ENCODE peak calls at places on chromosomes 12 and 14, in seven cellular contexts. V, W, A, D, K, L and M are unnamed samples.

GRCh38 chr12:105393586-105393985 is 63.1 kb downstream of the C12orf75 start:
- DNase-seq in L (no peak), W (no peak), A (no peak), V (peak), D (no peak), K (no peak), M (no peak)

GRCh38 chr12:15722951-15723350 is 66.2 kb downstream of the EPS8 start:
- DNase-seq in W (no peak), K (no peak), L (no peak), D (no peak), V (no peak), A (no peak), M (no peak)

GRCh38 chr14:24343795-24344660 is 4.2 kb upstream of the RIPK3 start:
- DNase-seq in A (no peak), V (no peak), K (no peak), W (no peak), D (no peak), L (no peak), M (no peak)

GRCh38 chr14:70873627-70874026 is 33.6 kb upstream of the PCNX1 start:
- DNase-seq in A (no peak), W (no peak), L (no peak), V (no peak), D (no peak), K (no peak), M (no peak)

GRCh38 chr12:4228122-4228580 is 45.4 kb upstream of the CCND2 start:
- DNase-seq in W (no peak), V (no peak), K (no peak), L (no peak), A (no peak), D (no peak), M (no peak)

GRCh38 chr14:71749613-71750238 is 182.5 kb upstream of the RGS6 start:
- DNase-seq in W (no peak), V (no peak), L (no peak), K (no peak), A (no peak), D (no peak), M (no peak)

GRCh38 chr14:33800735-33801163 is 150.1 kb downstream of the EGLN3 start:
- DNase-seq in L (no peak), W (no peak), D (no peak), K (no peak), A (no peak), V (no peak), M (no peak)

GRCh38 chr12:64098709-64099354 is 123.3 kb downstream of the KICS2 start:
- DNase-seq in A (no peak), K (no peak), W (no peak), V (peak), D (peak), L (no peak), M (peak)

GRCh38 chr12:129296636-129297035 is 443.4 kb downstream of the GLT1D1 start:
- DNase-seq in L (no peak), V (no peak), D (no peak), K (no peak), A (no peak), W (no peak), M (no peak)

GRCh38 chr12:92973614-92974013 is 44.5 kb upstream of the EEA1 start:
- DNase-seq in K (no peak), V (peak), W (peak), D (no peak), L (no peak), A (no peak), M (no peak)

GRCh38 chr12:63351370-63351769 is 200.4 kb upstream of the AVPR1A start:
- DNase-seq in K (no peak), V (no peak), L (no peak), A (no peak), D (no peak), W (no peak), M (no peak)

GRCh38 chr14:80110721-80111120 is 100.6 kb downstream of the DIO2 start:
- DNase-seq in D (no peak), W (no peak), A (no peak), K (no peak), L (no peak), V (no peak), M (no peak)

GRCh38 chr14:25006961-25007795 is 42.8 kb downstream of the STXBP6 start:
- DNase-seq in W (peak), V (peak), A (no peak), K (no peak), L (no peak), D (no peak), M (no peak)

GRCh38 chr12:69415471-69416275 is 54.5 kb upstream of the FRS2 start:
- DNase-seq in D (peak), W (peak), L (peak), K (peak), A (peak), V (peak), M (peak)

GRCh38 chr12:45235087-45236025 is 19.5 kb downstream of the ANO6 start:
- DNase-seq in D (no peak), K (no peak), V (peak), A (no peak), L (peak), W (peak), M (peak)

GRCh38 chr12:2064078-2064507 is 11.3 kb downstream of the CACNA1C start:
- DNase-seq in D (no peak), V (peak), A (no peak), K (no peak), L (peak), W (no peak), M (no peak)
- H3K4me3 ChIP-seq in D (peak), V (no peak), A (no peak), K (no peak), L (no peak), W (no peak), M (no peak)

GRCh38 chr12:91182664-91183455 is at the start of gene DCN:
- DNase-seq in L (no peak), D (no peak), A (no peak), W (no peak), V (peak), K (no peak), M (no peak)
- TF ChIP-seq POLR2A in L (no peak), D (no peak), A (no peak), W (no peak), V (no peak), K (no peak), M (no peak)

DNA sequence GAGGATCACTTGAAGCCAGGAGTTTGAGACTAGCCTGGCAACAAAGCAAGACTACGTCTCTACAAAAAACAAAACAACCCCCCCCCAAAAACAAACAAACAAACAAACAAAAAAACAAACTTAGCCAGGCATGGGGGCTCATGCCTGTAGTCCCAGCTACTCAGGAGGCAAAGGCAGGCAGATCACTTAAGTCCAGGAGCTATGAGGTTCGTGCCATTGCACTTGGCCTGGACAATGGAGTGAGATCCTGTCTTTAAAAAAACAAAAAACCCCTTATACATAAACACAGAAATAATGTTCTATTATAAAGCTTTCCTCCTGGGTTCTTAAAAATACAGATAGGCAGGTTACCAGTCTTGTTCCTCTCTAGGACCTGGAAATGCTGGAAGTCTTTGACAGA is 1.6 kb downstream of the GTSF1 start:
- DNase-seq in V (no peak), A (no peak), K (no peak), L (no peak), W (no peak), D (no peak), M (no peak)
- H3K4me3 ChIP-seq in V (no peak), A (no peak), K (no peak), L (no peak), W (no peak), D (no peak), M (no peak)

GRCh38 chr14:21245813-21246212 is 23.4 kb downstream of the HNRNPC start:
- DNase-seq in L (no peak), K (no peak), V (no peak), W (no peak), D (no peak), A (no peak), M (no peak)

GRCh38 chr14:21240417-21240816 is 28.8 kb downstream of the HNRNPC start:
- DNase-seq in D (no peak), W (no peak), L (no peak), V (no peak), A (no peak), K (no peak), M (no peak)

GRCh38 chr14:21241218-21241819 is 27.9 kb downstream of the HNRNPC start:
- DNase-seq in W (peak), L (no peak), D (no peak), K (no peak), V (peak), A (no peak), M (no peak)

GRCh38 chr14:21248338-21248737 is 20.9 kb downstream of the HNRNPC start:
- DNase-seq in K (no peak), A (no peak), L (no peak), W (no peak), V (no peak), D (no peak), M (no peak)

GRCh38 chr14:21244546-21244945 is 24.7 kb downstream of the HNRNPC start:
- DNase-seq in V (no peak), A (no peak), D (no peak), K (no peak), L (no peak), W (no peak), M (no peak)
- TF ChIP-seq POLR2A in V (no peak), A (no peak), D (no peak), K (no peak), L (no peak), W (no peak), M (no peak)

GRCh38 chr12:54304187-54304810 is 3.5 kb upstream of the NFE2 start:
- DNase-seq in D (peak), K (peak), A (peak), L (peak), V (no peak), W (peak), M (peak)
- H3K4me3 ChIP-seq in D (no peak), K (no peak), A (no peak), L (no peak), V (no peak), W (no peak), M (no peak)

GRCh38 chr12:131530427-131530826 is 180.5 kb upstream of the SFSWAP start:
- DNase-seq in L (no peak), K (no peak), A (no peak), W (no peak), D (no peak), V (no peak), M (no peak)

GRCh38 chr12:131536337-131536736 is 174.6 kb upstream of the SFSWAP start:
- DNase-seq in K (peak), A (no peak), L (no peak), W (no peak), D (no peak), V (no peak), M (no peak)

GRCh38 chr12:131530041-131530332 is 180.9 kb upstream of the SFSWAP start:
- DNase-seq in L (no peak), K (no peak), A (no peak), W (no peak), V (no peak), D (no peak), M (no peak)

GRCh38 chr12:131535779-131536178 is 175.1 kb upstream of the SFSWAP start:
- DNase-seq in W (no peak), D (no peak), K (no peak), A (no peak), L (no peak), V (no peak), M (no peak)

DNA sequence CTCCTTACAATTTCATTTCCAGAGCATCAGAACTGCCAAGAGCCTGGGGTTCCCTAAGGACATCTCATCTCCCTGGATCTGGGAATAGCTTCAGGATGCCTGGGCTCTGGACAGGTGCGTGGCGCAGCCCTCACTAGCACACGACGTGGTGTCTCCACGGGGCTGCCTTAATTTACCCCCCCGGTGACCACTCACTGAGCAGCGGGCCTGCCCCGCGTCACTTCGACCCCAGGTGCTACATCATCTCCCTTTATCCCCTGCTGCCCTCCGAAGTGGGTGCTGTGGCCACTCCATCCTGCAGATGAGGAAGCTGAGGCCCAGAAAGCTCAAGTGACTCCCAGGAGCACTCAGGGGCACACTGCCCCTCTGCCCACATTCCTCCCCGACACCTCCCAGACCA is 177.8 kb upstream of the SFSWAP start:
- DNase-seq in V (no peak), A (no peak), K (no peak), W (no peak), L (no peak), D (no peak), M (no peak)
- TF ChIP-seq POLR2A in V (no peak), A (no peak), K (no peak), W (no peak), L (no peak), D (no peak), M (no peak)

GRCh38 chr14:99599440-99599839 is 4.6 kb downstream of the CCDC85C start:
- DNase-seq in K (no peak), D (no peak), W (no peak), A (no peak), V (no peak), L (no peak), M (no peak)

GRCh38 chr14:99598774-99599173 is 5.2 kb downstream of the CCDC85C start:
- DNase-seq in D (no peak), V (no peak), K (no peak), W (no peak), L (no peak), A (no peak), M (no peak)

GRCh38 chr14:99596772-99597171 is 7.2 kb downstream of the CCDC85C start:
- DNase-seq in K (no peak), W (no peak), D (no peak), V (no peak), L (no peak), A (peak), M (no peak)

GRCh38 chr14:99596071-99596627 is 7.9 kb downstream of the CCDC85C start:
- DNase-seq in L (peak), D (peak), W (peak), A (peak), K (no peak), V (no peak), M (no peak)

GRCh38 chr14:99597911-99598600 is 6.0 kb downstream of the CCDC85C start:
- DNase-seq in L (no peak), D (no peak), A (no peak), W (no peak), V (no peak), K (no peak), M (no peak)
- H3K4me3 ChIP-seq in L (no peak), D (no peak), A (no peak), W (no peak), V (no peak), K (no peak), M (no peak)

DNA sequence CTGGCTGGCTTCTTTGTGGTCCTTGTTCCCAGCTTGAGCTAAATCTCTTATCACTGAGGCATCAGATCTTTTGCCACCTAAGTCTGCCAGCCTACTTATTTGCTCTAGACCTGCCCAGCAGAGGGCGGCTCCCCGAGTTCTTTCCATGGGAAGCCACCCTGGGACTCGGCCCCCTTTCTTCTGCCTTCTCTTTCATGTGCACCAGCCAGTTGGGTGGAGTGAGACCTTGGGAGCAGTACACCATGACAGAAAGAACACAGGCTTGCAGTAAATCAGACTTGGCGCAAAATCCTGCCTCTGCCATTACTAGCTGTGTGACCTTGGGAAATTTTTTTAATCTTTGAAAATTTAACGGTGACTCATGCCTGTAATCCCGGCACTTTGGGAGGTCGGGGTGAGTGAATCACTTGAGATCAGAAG is 7.4 kb downstream of the SMAGP start:
- DNase-seq in W (peak), A (peak), V (peak), L (no peak), D (no peak), K (peak), M (peak)
- TF ChIP-seq POLR2A in W (no peak), A (no peak), V (no peak), L (no peak), D (no peak), K (no peak), M (no peak)

GRCh38 chr12:107475900-107476299 is 209.7 kb upstream of the PWP1 start:
- DNase-seq in V (no peak), W (no peak), K (no peak), A (no peak), L (no peak), D (no peak), M (no peak)
- H3K4me3 ChIP-seq in V (no peak), W (no peak), K (no peak), A (no peak), L (no peak), D (no peak), M (no peak)